ENCODE peak calls at places on chromosome 17, in four cellular contexts. X is CD8-positive, alpha-beta memory T cell; S is mammary epithelial cell; U is SK-N-MC. K is an unnamed sample.

GRCh38 chr17:4980644-4981216 is 6.7 kb downstream of the CAMTA2 start:
- DNase-seq in X (peak), S (no peak), U (peak), K (no peak)

GRCh38 chr17:45750779-45751440 is 33.2 kb upstream of the CRHR1 start:
- DNase-seq in U (no peak), X (no peak), S (no peak), K (no peak)

GRCh38 chr17:77323413-77324171 is 182.8 kb downstream of the SEC14L1 start:
- DNase-seq in S (no peak), X (no peak), U (no peak), K (no peak)

GRCh38 chr17:68106085-68106484 is 70.5 kb downstream of the KPNA2 start:
- DNase-seq in S (no peak), X (no peak), U (no peak), K (no peak)

GRCh38 chr17:31533546-31534155 is 142.2 kb downstream of the RAB11FIP4 start:
- DNase-seq in X (no peak), S (peak), U (no peak), K (peak)

GRCh38 chr17:17077861-17078732 is 35.8 kb downstream of the MPRIP start:
- DNase-seq in S (no peak), X (no peak), U (no peak), K (no peak)

GRCh38 chr17:76565728-76566612 is 19.7 kb downstream of the ST6GALNAC2 start:
- DNase-seq in S (no peak), U (no peak), X (no peak), K (no peak)

GRCh38 chr17:79664925-79665738 is 54.3 kb upstream of the RBFOX3 start:
- DNase-seq in U (no peak), X (no peak), S (peak), K (no peak)

GRCh38 chr17:53118948-53119347 is 703.8 kb upstream of the KIF2B start:
- DNase-seq in U (no peak), X (no peak), S (no peak), K (no peak)

GRCh38 chr17:64009571-64010402 is 10.6 kb downstream of the ICAM2 start:
- DNase-seq in U (no peak), S (peak), X (no peak), K (no peak)

GRCh38 chr17:38825762-38826247 is 684 bp upstream of the CWC25 start:
- DNase-seq in U (no peak), S (no peak), X (no peak), K (no peak)

DNA sequence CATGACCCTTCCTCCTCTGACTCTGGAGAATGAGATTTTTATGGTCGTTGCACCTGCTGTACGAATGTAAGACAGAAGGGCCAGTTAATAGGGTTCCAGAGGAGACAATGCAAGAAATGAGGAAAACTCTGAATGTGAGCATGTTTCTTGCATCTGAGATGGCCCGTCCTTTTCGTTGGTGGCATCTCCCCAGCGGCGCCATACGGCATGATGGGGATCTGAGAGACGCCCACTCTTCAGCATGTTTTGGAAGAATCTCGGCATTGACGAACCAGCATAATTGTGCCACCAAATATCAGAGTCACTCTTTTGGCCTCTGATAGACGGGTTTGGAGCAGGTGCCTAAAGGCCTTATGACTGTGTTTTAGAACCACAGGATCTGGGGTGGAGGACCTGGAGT is 126.5 kb upstream of the RCVRN start:
- DNase-seq in S (no peak), U (no peak), X (no peak), K (no peak)
- H3K27ac ChIP-seq in S (no peak), U (no peak), X (no peak), K (no peak)

DNA sequence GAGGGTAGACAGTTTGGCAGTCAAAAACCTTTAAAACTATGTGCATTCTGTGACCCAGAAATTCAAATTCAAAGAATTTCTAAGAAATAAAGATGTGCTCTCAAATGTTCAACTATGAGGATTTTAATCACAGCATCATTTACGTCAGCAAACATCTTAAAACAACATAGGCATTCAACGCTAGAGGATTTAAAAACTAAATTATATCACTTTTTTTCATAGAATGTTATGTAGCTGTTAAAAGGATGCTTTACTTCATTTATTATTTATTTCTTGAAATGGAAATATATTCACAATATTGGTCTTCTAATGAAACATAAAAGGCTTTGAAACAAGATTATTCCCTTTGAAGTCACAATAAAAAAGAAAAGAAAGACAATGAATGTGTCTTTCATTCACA is 3.6 kb downstream of the GLP2R start:
- DNase-seq in U (no peak), X (no peak), S (no peak), K (no peak)
- H3K27ac ChIP-seq in U (no peak), X (no peak), S (no peak), K (no peak)

DNA sequence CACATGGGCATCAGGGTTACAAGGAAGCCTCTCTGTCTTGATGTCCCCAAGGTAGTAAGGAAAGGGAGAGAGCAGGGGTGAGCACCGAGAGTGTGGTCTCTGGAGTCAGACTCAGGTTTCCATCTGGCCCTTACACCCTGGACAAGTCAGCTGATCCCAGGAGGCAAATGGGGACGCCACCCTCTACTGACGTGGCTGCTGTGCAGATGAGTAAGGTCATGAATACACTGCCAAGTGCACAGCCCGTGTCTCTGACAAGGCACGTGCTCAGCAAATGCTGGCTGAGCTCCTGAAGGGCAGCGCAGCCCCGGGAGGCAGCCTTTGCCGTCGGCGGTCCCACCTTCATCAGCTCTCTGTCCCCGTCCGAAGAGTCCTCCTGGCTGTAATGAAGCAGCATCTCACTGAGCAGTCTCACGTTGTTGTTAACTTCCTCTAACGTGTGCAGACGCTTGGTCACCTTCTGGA is 19.4 kb downstream of the GGA3 start:
- DNase-seq in S (no peak), X (no peak), U (no peak), K (no peak)
- H3K27ac ChIP-seq in S (no peak), X (peak), U (no peak), K (no peak)

GRCh38 chr17:48025040-48025903 is 12.3 kb downstream of the COPZ2 start:
- DNase-seq in S (peak), X (peak), U (peak), K (no peak)

GRCh38 chr17:48025904-48026502 is 11.6 kb downstream of the COPZ2 start:
- DNase-seq in X (no peak), S (peak), U (no peak), K (no peak)

GRCh38 chr17:48028736-48029135 is 8.9 kb downstream of the COPZ2 start:
- DNase-seq in S (no peak), U (no peak), X (no peak), K (no peak)

GRCh38 chr17:48026503-48027321 is 10.9 kb downstream of the COPZ2 start:
- DNase-seq in X (peak), S (peak), U (no peak), K (no peak)

GRCh38 chr17:48027322-48027981 is 10.1 kb downstream of the COPZ2 start:
- DNase-seq in S (no peak), X (no peak), U (no peak), K (no peak)
- H3K27ac ChIP-seq in S (no peak), X (no peak), U (no peak), K (no peak)

K was measured in epithelial cell of prostate.